ENCODE peak calls at places on chromosome 13, in four cellular contexts. X is psoas muscle, Z is fibroblast of mammary gland, M is aorta. P is an unnamed sample.

GRCh38 chr13:25756251-25756650 is 295.6 kb downstream of the SHISA2 start:
- DNase-seq in X (no peak), M (no peak), Z (no peak), P (no peak)

GRCh38 chr13:39510296-39510695 is 92.7 kb downstream of the LHFPL6 start:
- DNase-seq in X (no peak), M (no peak), Z (no peak), P (no peak)

GRCh38 chr13:43516401-43516826 is 270.4 kb downstream of the ENOX1 start:
- DNase-seq in Z (peak; percentile 90), X (no peak), M (no peak), P (peak; percentile 65)

GRCh38 chr13:43240278-43240677 is 216.9 kb downstream of the DNAJC15 start:
- DNase-seq in Z (no peak), M (no peak), X (no peak), P (no peak)

GRCh38 chr13:81395368-81395767 is 1054.4 kb upstream of the SPRY2 start:
- DNase-seq in X (no peak), M (no peak), Z (no peak), P (no peak)

GRCh38 chr13:111572956-111573355 is 252.5 kb downstream of the TEX29 start:
- DNase-seq in M (no peak), Z (no peak), X (no peak), P (no peak)

GRCh38 chr13:52848455-52849190 is at the start of gene PCDH8:
- DNase-seq in X (no peak), M (no peak), Z (no peak), P (no peak)

GRCh38 chr13:33052446-33052845 is 36.2 kb downstream of the KL start:
- DNase-seq in Z (peak; percentile 11), X (no peak), M (no peak), P (peak; percentile 23)

GRCh38 chr13:83216521-83217245 is 665.6 kb downstream of the SLITRK1 start:
- DNase-seq in M (no peak), X (no peak), Z (no peak), P (peak; percentile 30)

GRCh38 chr13:35785563-35786327 is 309.3 kb upstream of the MAB21L1 start:
- DNase-seq in M (no peak), X (no peak), Z (no peak), P (no peak)

GRCh38 chr13:33554919-33555791 is 262.8 kb upstream of the RFC3 start:
- DNase-seq in Z (no peak), M (no peak), X (no peak), P (peak; percentile 18)

GRCh38 chr13:73025212-73026012 is 33.4 kb upstream of the KLF5 start:
- DNase-seq in M (no peak), X (no peak), Z (peak; percentile 4), P (no peak)

GRCh38 chr13:38755792-38756191 is 68.9 kb downstream of the FREM2 start:
- DNase-seq in X (no peak), M (no peak), Z (no peak), P (no peak)

GRCh38 chr13:91747164-91747563 is 348.7 kb downstream of the GPC5 start:
- DNase-seq in X (no peak), M (no peak), Z (no peak), P (no peak)

GRCh38 chr13:51832471-51833152 is 12.4 kb downstream of the TMEM272 start:
- DNase-seq in Z (peak; percentile 31), M (no peak), X (peak; percentile 28), P (no peak)

GRCh38 chr13:36493046-36493445 is 60.8 kb downstream of the CCNA1 start:
- DNase-seq in M (no peak), X (no peak), Z (no peak), P (no peak)

GRCh38 chr13:97160421-97160820 is 61.7 kb upstream of the MBNL2 start:
- DNase-seq in Z (no peak), X (no peak), M (no peak), P (no peak)

GRCh38 chr13:74253161-74253560 is 119.0 kb upstream of the KLF12 start:
- DNase-seq in X (no peak), Z (no peak), M (no peak), P (no peak)

GRCh38 chr13:104140557-104140956 is 1074.3 kb upstream of the SLC10A2 start:
- DNase-seq in M (no peak), X (no peak), Z (no peak), P (no peak)

GRCh38 chr13:101988140-101988539 is 413.7 kb downstream of the FGF14 start:
- DNase-seq in Z (peak; percentile 18), M (no peak), X (no peak), P (no peak)

GRCh38 chr13:59409211-59409610 is 754.5 kb downstream of the DIAPH3 start:
- DNase-seq in X (peak; percentile 23), M (no peak), Z (no peak), P (peak; percentile 32)

GRCh38 chr13:112759834-112760233 is 70.0 kb downstream of the ATP11A start:
- DNase-seq in X (no peak), Z (no peak), M (no peak), P (no peak)

GRCh38 chr13:112761701-112762689 is 72.2 kb downstream of the ATP11A start:
- DNase-seq in Z (peak; percentile 62), X (peak; percentile 35), M (peak; percentile 44), P (no peak)

GRCh38 chr13:112760440-112760839 is 70.6 kb downstream of the ATP11A start:
- DNase-seq in M (no peak), Z (peak; percentile 66), X (no peak), P (no peak)

GRCh38 chr13:112762690-112763080 is 72.8 kb downstream of the ATP11A start:
- DNase-seq in M (peak; percentile 26), Z (no peak), X (no peak), P (no peak)

DNA sequence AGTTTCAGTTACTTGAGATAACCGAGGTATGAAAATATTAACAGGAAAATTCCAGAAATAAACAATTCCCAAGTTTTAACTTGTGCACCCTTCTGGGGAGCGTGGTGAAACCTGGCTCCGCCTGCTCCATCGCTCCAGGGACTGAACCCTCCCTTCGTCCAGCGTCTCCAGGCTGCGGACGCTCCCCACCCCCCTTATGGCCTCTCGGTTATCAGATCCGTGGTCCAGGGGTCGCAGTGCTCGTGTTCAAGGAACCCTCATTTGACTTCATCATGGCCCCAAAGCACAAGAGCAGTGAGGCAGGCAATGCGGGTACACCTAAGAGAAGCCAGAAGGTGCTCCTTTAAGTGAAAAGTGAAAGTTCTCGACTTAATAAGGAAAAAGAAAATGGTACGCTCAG is 71.1 kb downstream of the ATP11A start:
- DNase-seq in M (no peak), Z (no peak), X (no peak), P (no peak)
- H3K4me3 ChIP-seq in M (no peak overlapping the region), Z (no peak overlapping the region), X (peak overlapping the region; percentile 30), P (peak overlapping the region; percentile 32)

DNA sequence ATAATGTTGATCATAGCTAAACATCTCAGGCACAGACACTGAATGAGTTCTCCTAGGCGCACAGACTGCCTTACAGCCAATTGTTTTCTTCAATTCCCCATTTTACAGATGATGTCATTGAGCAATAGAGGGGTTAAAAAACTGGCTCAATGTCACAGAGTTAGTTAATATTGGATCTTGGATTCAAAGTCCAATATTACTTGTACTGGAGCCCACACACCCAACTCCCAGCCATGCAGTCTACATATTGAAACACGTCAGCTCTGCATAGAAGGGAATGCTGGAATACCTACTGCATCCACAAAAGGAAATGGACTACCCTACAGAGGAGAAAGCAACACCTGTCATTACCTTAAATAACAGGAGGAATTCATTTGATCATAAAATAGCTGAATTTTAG is 76.1 kb upstream of the SLC15A1 start:
- DNase-seq in M (no peak), X (no peak), Z (no peak), P (no peak)
- H3K4me3 ChIP-seq in M (no peak overlapping the region), X (no peak overlapping the region), Z (no peak overlapping the region), P (no peak overlapping the region)

GRCh38 chr13:22789027-22789593 is 391.7 kb upstream of the SGCG start:
- DNase-seq in Z (no peak), X (no peak), M (no peak), P (no peak)
- H3K4me3 ChIP-seq in Z (no peak overlapping the region), X (no peak overlapping the region), M (no peak overlapping the region), P (no peak overlapping the region)

GRCh38 chr13:110308377-110309158 is 1.5 kb downstream of the COL4A2 start:
- DNase-seq in X (no peak), M (no peak), Z (peak; percentile 64), P (no peak)
- H3K4me3 ChIP-seq in X (peak overlapping the region; percentile 77), M (peak overlapping the region; percentile 55), Z (peak overlapping the region; percentile 77), P (peak overlapping the region; percentile 87)

GRCh38 chr13:100244431-100244830 is 155.5 kb downstream of the PCCA start:
- DNase-seq in M (no peak), X (no peak), Z (no peak), P (no peak)
- H3K4me3 ChIP-seq in M (no peak overlapping the region), X (no peak overlapping the region), Z (no peak overlapping the region), P (no peak overlapping the region)